ENCODE peak calls at places on chromosome 1, in six cellular contexts. Z is right cardiac atrium, L is lower leg skin, M is mucosa of descending colon, O is adrenal gland, G is fibroblast of mammary gland. A is an unnamed sample.

GRCh38 chr1:12380316-12381249 is 150.8 kb downstream of the VPS13D start:
- DNase-seq in O (no peak), M (no peak), L (no peak), G (no peak), Z (no peak), A (no peak)

GRCh38 chr1:33792216-33792615 is 71.7 kb upstream of the HMGB4 start:
- DNase-seq in G (no peak), O (no peak), Z (no peak), L (no peak), M (no peak), A (no peak)

GRCh38 chr1:159054427-159054826 is 22.1 kb downstream of the AIM2 start:
- DNase-seq in L (no peak), O (no peak), G (no peak), M (no peak), Z (no peak), A (peak; percentile 48)

GRCh38 chr1:58290685-58291372 is 255.7 kb downstream of the OMA1 start:
- DNase-seq in G (peak; percentile 15), L (no peak), Z (no peak), O (peak; percentile 58), M (peak; percentile 5), A (peak; percentile 60)

GRCh38 chr1:167518331-167518700 is at the start of gene CD247:
- DNase-seq in O (no peak), Z (no peak), M (peak; percentile 34), L (no peak), G (no peak), A (no peak)

GRCh38 chr1:101285922-101286568 is 49.2 kb downstream of the S1PR1 start:
- DNase-seq in O (no peak), Z (no peak), M (no peak), L (no peak), G (no peak), A (no peak)

GRCh38 chr1:85307987-85308836 is 31.8 kb upstream of the BCL10 start:
- DNase-seq in Z (peak; percentile 95), M (peak; percentile 94), L (peak; percentile 78), O (peak; percentile 89), G (peak; percentile 86), A (peak; percentile 87)

GRCh38 chr1:46708121-46708520 is 10.8 kb downstream of the EFCAB14 start:
- DNase-seq in O (no peak), M (no peak), Z (no peak), G (no peak), L (no peak), A (no peak)

GRCh38 chr1:228210076-228210651 is 2.3 kb downstream of the OBSCN start:
- DNase-seq in M (no peak), Z (peak; percentile 68), G (no peak), L (no peak), O (no peak), A (peak; percentile 49)

GRCh38 chr1:224884428-224884827 is 45.0 kb upstream of the DNAH14 start:
- DNase-seq in G (peak; percentile 10), L (no peak), Z (no peak), M (peak; percentile 81), O (no peak), A (no peak)

GRCh38 chr1:160367516-160367900 is 637 bp downstream of the NHLH1 start:
- DNase-seq in L (no peak), Z (no peak), M (no peak), O (no peak), G (no peak), A (no peak)

GRCh38 chr1:228084325-228084724 is 1.8 kb downstream of the ARF1 start:
- DNase-seq in Z (no peak), L (peak; percentile 51), O (no peak), G (peak; percentile 96), M (no peak), A (no peak)

GRCh38 chr1:85182700-85183099 is 18.1 kb downstream of the SYDE2 start:
- DNase-seq in Z (no peak), O (no peak), L (no peak), G (no peak), M (no peak), A (no peak)

GRCh38 chr1:155591770-155592169 is 18.2 kb upstream of the MSTO1 start:
- DNase-seq in G (peak; percentile 78), Z (no peak), O (peak; percentile 18), M (peak; percentile 58), L (no peak), A (peak; percentile 63)

GRCh38 chr1:151705146-151705545 is 11.5 kb downstream of the CELF3 start:
- DNase-seq in Z (no peak), L (no peak), O (no peak), M (no peak), G (no peak), A (no peak)

GRCh38 chr1:15349133-15349532 is 60.6 kb upstream of the EFHD2 start:
- DNase-seq in M (no peak), L (no peak), Z (no peak), O (no peak), G (no peak), A (no peak)

GRCh38 chr1:161885013-161885412 is 118.9 kb downstream of the ATF6 start:
- DNase-seq in G (peak; percentile 94), O (no peak), Z (no peak), L (no peak), M (no peak), A (peak; percentile 4)

GRCh38 chr1:150484861-150485260 is 2.4 kb upstream of the TARS2 start:
- DNase-seq in Z (no peak), M (peak; percentile 16), O (no peak), L (no peak), G (peak; percentile 61), A (no peak)

GRCh38 chr1:23868848-23869450 is 859 bp upstream of the FUCA1 start:
- DNase-seq in G (no peak), Z (no peak), L (no peak), O (no peak), M (no peak), A (no peak)

GRCh38 chr1:203663294-203663693 is 36.7 kb downstream of the ATP2B4 start:
- DNase-seq in O (no peak), Z (no peak), M (no peak), G (peak; percentile 98), L (no peak), A (no peak)

GRCh38 chr1:184759651-184760050 is 5.0 kb upstream of the EDEM3 start:
- DNase-seq in O (no peak), M (no peak), G (no peak), L (no peak), Z (no peak), A (no peak)

GRCh38 chr1:46717654-46718053 is 1.3 kb downstream of the EFCAB14 start:
- DNase-seq in L (no peak), G (no peak), M (no peak), Z (no peak), O (no peak), A (no peak)

GRCh38 chr1:67804710-67805109 is 28.6 kb downstream of the GNG12 start:
- DNase-seq in O (no peak), L (no peak), G (no peak), Z (no peak), M (no peak), A (no peak)

GRCh38 chr1:203287109-203287893 is 18.0 kb upstream of the BTG2 start:
- DNase-seq in G (no peak), M (peak; percentile 82), L (peak; percentile 75), O (peak; percentile 76), Z (peak; percentile 78), A (peak; percentile 96)

GRCh38 chr1:81954388-81955023 is 153.8 kb downstream of the ADGRL2 start:
- DNase-seq in M (no peak), G (no peak), Z (no peak), L (no peak), O (no peak), A (no peak)

GRCh38 chr1:22971161-22972062 is 1.3 kb downstream of the LACTBL1 start:
- DNase-seq in M (no peak), O (no peak), L (no peak), G (no peak), Z (no peak), A (peak; percentile 53)

GRCh38 chr1:48616710-48617109 is 144.7 kb upstream of the SPATA6 start:
- DNase-seq in L (no peak), M (no peak), Z (no peak), G (no peak), O (no peak), A (no peak)

GRCh38 chr1:48617227-48617626 is 145.2 kb upstream of the SPATA6 start:
- DNase-seq in L (no peak), M (no peak), G (peak; percentile 44), O (no peak), Z (no peak), A (peak; percentile 7)

GRCh38 chr1:48619529-48619928 is 147.5 kb upstream of the SPATA6 start:
- DNase-seq in L (no peak), Z (peak; percentile 44), M (no peak), O (peak; percentile 88), G (peak; percentile 8), A (peak; percentile 19)
- H3K4me3 ChIP-seq in L (no peak overlapping the region), Z (no peak overlapping the region), M (no peak overlapping the region), O (no peak overlapping the region), G (no peak overlapping the region), A (no peak overlapping the region)

DNA sequence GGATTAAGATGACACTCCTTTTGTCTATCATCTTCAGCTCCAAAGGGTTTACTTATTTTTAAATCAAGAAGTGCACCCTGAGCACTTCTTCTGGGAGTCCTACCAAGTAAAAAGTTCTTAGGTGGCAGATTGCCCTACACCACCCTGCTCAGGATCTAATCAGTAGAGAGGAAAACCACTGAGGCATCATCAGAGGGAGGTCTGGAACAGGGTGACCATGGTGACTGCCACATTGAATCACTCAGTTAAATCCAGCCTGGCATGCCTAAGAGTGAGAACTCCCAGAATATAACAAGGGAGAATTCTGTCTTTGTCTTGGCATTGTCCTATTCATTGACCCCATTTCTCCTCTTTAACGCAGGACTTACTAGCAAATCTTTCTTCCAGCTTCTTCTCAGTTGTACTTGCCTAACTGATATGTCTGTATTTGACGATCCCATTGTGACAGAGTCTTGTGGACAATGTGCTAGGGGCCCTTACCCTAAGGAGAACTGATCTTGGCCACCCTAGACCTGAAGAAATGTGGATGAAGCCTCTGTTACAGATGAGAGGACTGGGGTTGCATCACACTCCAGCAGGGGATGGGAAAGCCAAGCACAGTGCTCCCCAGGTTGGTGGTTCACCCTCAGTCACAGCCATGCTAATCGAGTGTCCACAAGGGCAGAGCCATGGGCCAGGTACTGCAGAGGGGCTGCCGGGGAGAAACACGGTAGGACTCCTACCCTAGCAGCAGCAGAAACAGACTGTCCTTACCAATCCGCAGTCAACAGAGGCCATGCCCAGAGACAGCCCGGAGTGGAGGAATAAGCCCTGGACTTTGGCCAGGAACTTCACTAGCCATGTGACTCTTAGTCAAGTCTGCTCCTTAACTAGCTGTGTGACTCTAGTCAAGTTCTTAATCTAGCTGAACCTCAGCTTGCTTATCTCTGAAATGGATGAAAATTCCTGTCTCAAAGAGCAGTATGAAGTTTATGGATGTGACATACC is 15.4 kb downstream of the PKP1 start:
- DNase-seq in G (peak; percentile 39), O (no peak), Z (no peak), M (peak; percentile 60), L (no peak), A (no peak)
- H3K4me3 ChIP-seq in G (no peak overlapping the region), O (no peak overlapping the region), Z (no peak overlapping the region), M (no peak overlapping the region), L (no peak overlapping the region), A (no peak overlapping the region)

GRCh38 chr1:201286445-201286844 is 3.1 kb downstream of the PKP1 start:
- DNase-seq in G (no peak), L (no peak), O (no peak), Z (no peak), M (no peak), A (no peak)
- H3K4me3 ChIP-seq in G (no peak overlapping the region), L (no peak overlapping the region), O (no peak overlapping the region), Z (no peak overlapping the region), M (no peak overlapping the region), A (no peak overlapping the region)

DNA sequence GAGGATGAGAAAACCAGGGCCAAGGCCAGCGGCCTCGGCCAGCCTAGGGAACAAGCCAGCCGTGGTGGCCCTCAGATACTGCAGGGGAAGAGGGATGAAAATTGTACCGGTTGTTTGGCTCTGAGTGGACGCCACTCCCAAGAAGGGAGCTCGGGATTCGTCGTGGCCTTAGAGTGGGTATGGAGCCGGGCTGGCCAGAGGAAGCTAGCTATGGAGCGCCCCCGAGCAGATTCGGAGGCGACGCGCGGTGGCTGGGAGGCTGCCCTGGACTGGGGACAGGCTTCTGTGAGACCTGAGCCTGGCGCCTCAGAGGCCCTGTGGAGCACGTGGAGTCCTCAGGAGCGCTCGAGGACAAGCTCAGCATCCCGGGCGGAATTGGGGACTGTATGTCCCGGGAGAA is 2.7 kb downstream of the PRRX1 start:
- DNase-seq in L (no peak), Z (no peak), O (no peak), G (no peak), M (no peak), A (no peak)
- H3K4me3 ChIP-seq in L (no peak overlapping the region), Z (no peak overlapping the region), O (no peak overlapping the region), G (peak overlapping the region; percentile 97), M (no peak overlapping the region), A (no peak overlapping the region)

A was measured in SJCRH30.